ENCODE peak calls at places on chromosomes 3 and 15, in seven cellular contexts. T is activated CD8-positive, alpha-beta memory T cell treated with anti-CD3 and anti-CD28 coated beads for 24 hours; B is upper lobe of right lung; K is heart left ventricle; Y is cardiac muscle cell; R is activated naive CD8-positive, alpha-beta T cell treated with anti-CD3 and anti-CD28 coated beads, Interleukin-2, amount 50 U/mL, for 16 hours; V is neural crest cell. E is an unnamed sample.

GRCh38 chr3:46649436-46649835 is 37.1 kb downstream of the FAM240A start:
- DNase-seq in R (no peak), K (no peak), Y (no peak), T (no peak), B (no peak), V (no peak), E (no peak)

GRCh38 chr3:134377896-134378295 is 3.6 kb upstream of the AMOTL2 start:
- DNase-seq in T (no peak), Y (no peak), K (no peak), B (peak; percentile 47), V (no peak), R (no peak), E (no peak)

GRCh38 chr3:55006277-55006676 is 78.4 kb upstream of the LRTM1 start:
- DNase-seq in T (no peak), K (no peak), V (no peak), B (no peak), R (no peak), Y (no peak), E (no peak)

GRCh38 chr3:143263844-143264243 is 144.3 kb downstream of the CHST2 start:
- DNase-seq in Y (no peak), B (no peak), V (no peak), T (peak; percentile 7), K (no peak), R (no peak), E (no peak)

GRCh38 chr3:4750306-4751056 is 228.8 kb upstream of the BHLHE40 start:
- DNase-seq in R (no peak), Y (peak; percentile 65), K (peak; percentile 44), B (no peak), V (no peak), T (no peak), E (no peak)

GRCh38 chr15:31561156-31561555 is 234.5 kb downstream of the KLF13 start:
- DNase-seq in R (no peak), Y (no peak), K (no peak), T (no peak), V (no peak), B (no peak), E (no peak)

GRCh38 chr15:40190591-40190990 is 29.7 kb downstream of the BUB1B start:
- DNase-seq in R (no peak), Y (no peak), K (no peak), T (no peak), B (no peak), V (no peak), E (peak; percentile 88)

GRCh38 chr3:135091956-135092355 is 296.9 kb downstream of the EPHB1 start:
- DNase-seq in K (no peak), R (no peak), B (no peak), V (no peak), Y (no peak), T (no peak), E (no peak)

GRCh38 chr15:61118885-61119284 is 110.2 kb downstream of the RORA start:
- DNase-seq in V (no peak), B (no peak), Y (no peak), K (no peak), T (no peak), R (no peak), E (no peak)

GRCh38 chr15:90210593-90210992 is 9.5 kb downstream of the SEMA4B start:
- DNase-seq in R (no peak), V (no peak), Y (no peak), K (peak; percentile 58), T (no peak), B (no peak), E (no peak)

GRCh38 chr3:53740946-53741345 is 105.3 kb downstream of the CHDH start:
- DNase-seq in Y (no peak), K (no peak), T (no peak), V (no peak), R (no peak), B (no peak), E (no peak)

GRCh38 chr15:92624401-92624991 is 31.1 kb downstream of the FAM174B start:
- DNase-seq in K (peak; percentile 69), R (no peak), T (no peak), Y (no peak), V (no peak), B (no peak), E (no peak)

GRCh38 chr3:79922633-79923032 is 154.8 kb upstream of the ROBO1 start:
- DNase-seq in B (no peak), R (no peak), K (no peak), Y (no peak), T (no peak), V (no peak), E (no peak)

GRCh38 chr3:67357610-67358458 is 296.6 kb downstream of the SUCLG2 start:
- DNase-seq in K (no peak), Y (peak; percentile 71), B (no peak), V (peak; percentile 12), T (no peak), R (no peak), E (peak; percentile 19)

GRCh38 chr3:67534594-67534993 is 119.8 kb downstream of the SUCLG2 start:
- DNase-seq in V (no peak), R (no peak), T (no peak), Y (no peak), K (no peak), B (no peak), E (peak; percentile 21)

GRCh38 chr15:59168536-59168935 is 38.1 kb upstream of the LDHAL6B start:
- DNase-seq in B (peak; percentile 51), R (no peak), T (no peak), Y (no peak), K (no peak), V (no peak), E (peak; percentile 67)

GRCh38 chr3:194584435-194584776 is 48.8 kb downstream of the TMEM44 start:
- DNase-seq in T (no peak), K (no peak), V (no peak), R (no peak), Y (no peak), B (no peak), E (no peak)

GRCh38 chr3:45969953-45970352 is 25.7 kb downstream of the FYCO1 start:
- DNase-seq in Y (no peak), T (no peak), K (no peak), V (no peak), B (no peak), R (no peak), E (no peak)

GRCh38 chr3:43872901-43873300 is 182.2 kb downstream of the ABHD5 start:
- DNase-seq in B (no peak), V (no peak), T (no peak), R (no peak), K (no peak), Y (no peak), E (peak; percentile 57)

GRCh38 chr15:74041311-74041756 is 41.0 kb downstream of the GOLGA6A start:
- DNase-seq in R (no peak), B (no peak), V (no peak), Y (no peak), K (no peak), T (no peak), E (no peak)

GRCh38 chr3:194300392-194300758 is 50.8 kb downstream of the CPN2 start:
- DNase-seq in B (peak; percentile 82), R (no peak), T (no peak), K (peak; percentile 80), V (no peak), Y (peak; percentile 33), E (peak; percentile 33)

GRCh38 chr15:40930430-40931299 is 1.5 kb downstream of the DLL4 start:
- DNase-seq in Y (peak; percentile 77), V (no peak), B (peak; percentile 81), T (peak; percentile 79), K (peak; percentile 79), R (no peak), E (peak; percentile 54)

GRCh38 chr3:21621396-21621695 is 129.7 kb downstream of the ZNF385D start:
- DNase-seq in Y (no peak), R (no peak), T (no peak), V (no peak), K (no peak), B (no peak), E (peak; percentile 73)

GRCh38 chr15:65033659-65034269 is 4.3 kb upstream of the MTFMT start:
- DNase-seq in R (no peak), T (no peak), Y (no peak), V (no peak), B (no peak), K (no peak), E (peak; percentile 83)

GRCh38 chr3:149464706-149465328 is 9.7 kb upstream of the TM4SF4 start:
- DNase-seq in R (no peak), T (no peak), K (no peak), V (no peak), B (no peak), Y (no peak), E (no peak)

GRCh38 chr15:43859546-43859945 is 32.7 kb downstream of the WDR76 start:
- DNase-seq in Y (no peak), T (no peak), K (no peak), V (no peak), R (no peak), B (no peak), E (no peak)

GRCh38 chr3:169668957-169669681 is 5.6 kb upstream of the MECOM start:
- DNase-seq in V (peak; percentile 66), R (no peak), T (peak; percentile 75), B (peak; percentile 94), K (peak; percentile 78), Y (peak; percentile 88), E (peak; percentile 86)

GRCh38 chr15:49675051-49675450 is 54.2 kb downstream of the DTWD1 start:
- DNase-seq in B (no peak), R (no peak), Y (no peak), V (no peak), K (no peak), T (no peak), E (peak; percentile 78)

GRCh38 chr3:136334209-136334608 is 84.1 kb downstream of the PCCB start:
- DNase-seq in K (no peak), B (no peak), T (no peak), R (no peak), Y (no peak), V (no peak), E (peak; percentile 21)

GRCh38 chr15:29825205-29825604 is 2.9 kb upstream of the TJP1 start:
- DNase-seq in V (no peak), T (no peak), Y (no peak), R (no peak), B (no peak), K (no peak), E (no peak)

GRCh38 chr15:94230886-94231727 is at the start of gene MCTP2:
- DNase-seq in K (peak; percentile 70), V (peak; percentile 38), B (peak; percentile 96), R (peak; percentile 55), T (peak; percentile 92), Y (peak; percentile 74), E (no peak)